ENCODE peak calls at places on chromosomes 7 and 10, in four cellular contexts. J, H, W and Z are unnamed samples.

GRCh38 chr10:77430530-77430929 is 207.1 kb downstream of the KCNMA1 start:
- DNase-seq in J (no peak), W (no peak), H (no peak), Z (no peak)

GRCh38 chr7:47783456-47784240 is 164.6 kb downstream of the PKD1L1 start:
- DNase-seq in W (no peak), H (no peak), J (no peak), Z (no peak)

GRCh38 chr10:58082248-58082647 is 185.4 kb downstream of the IPMK start:
- DNase-seq in H (no peak), J (no peak), W (no peak), Z (no peak)

GRCh38 chr7:30683306-30683705 is 1.1 kb upstream of the CRHR2 start:
- DNase-seq in W (no peak), H (no peak), J (no peak), Z (no peak)

GRCh38 chr7:135745702-135746312 is 2.8 kb downstream of the FAM180A start:
- DNase-seq in J (no peak), H (no peak), W (peak), Z (peak)

GRCh38 chr7:84510501-84510900 is 315.9 kb upstream of the SEMA3A start:
- DNase-seq in W (no peak), H (no peak), J (no peak), Z (no peak)

GRCh38 chr10:21754410-21755011 is 220.5 kb downstream of the MLLT10 start:
- DNase-seq in W (no peak), J (no peak), H (no peak), Z (no peak)

GRCh38 chr10:73248259-73248724 is 1.2 kb upstream of the DNAJC9 start:
- DNase-seq in J (no peak), W (no peak), H (no peak), Z (no peak)

GRCh38 chr10:36493511-36493880 is 631.9 kb upstream of the ANKRD30A start:
- DNase-seq in J (no peak), W (no peak), H (no peak), Z (no peak)

GRCh38 chr10:114431414-114431767 is 27.1 kb upstream of the AFAP1L2 start:
- DNase-seq in H (no peak), W (no peak), J (no peak), Z (no peak)

GRCh38 chr7:121397832-121398231 is 1.7 kb upstream of the FAM3C start:
- DNase-seq in H (no peak), J (no peak), W (no peak), Z (no peak)

GRCh38 chr7:138602456-138602855 is 98.7 kb downstream of the SVOPL start:
- DNase-seq in W (no peak), J (no peak), H (no peak), Z (no peak)

GRCh38 chr7:107014381-107015023 is 30.0 kb upstream of the PRKAR2B start:
- DNase-seq in J (no peak), W (no peak), H (peak), Z (no peak)

GRCh38 chr7:40572810-40573470 is 438.1 kb downstream of the SUGCT start:
- DNase-seq in W (no peak), H (no peak), J (no peak), Z (no peak)

GRCh38 chr10:85978566-85979358 is 387.8 kb downstream of the GRID1 start:
- DNase-seq in H (no peak), J (no peak), W (no peak), Z (no peak)

GRCh38 chr10:125538947-125539649 is 143.9 kb downstream of the TEX36 start:
- DNase-seq in W (no peak), J (no peak), H (peak), Z (no peak)

GRCh38 chr7:4237296-4238235 is 444.5 kb upstream of the FOXK1 start:
- DNase-seq in W (no peak), H (no peak), J (no peak), Z (peak)

GRCh38 chr10:70714245-70714644 is 41.9 kb downstream of the ADAMTS14 start:
- DNase-seq in H (no peak), J (no peak), W (no peak), Z (no peak)

GRCh38 chr7:81029523-81029922 is 110.7 kb upstream of the SEMA3C start:
- DNase-seq in W (no peak), J (no peak), H (no peak), Z (no peak)

GRCh38 chr7:2637505-2638223 is 5.9 kb downstream of the TTYH3 start:
- DNase-seq in J (no peak), W (no peak), H (no peak), Z (peak)